ENCODE peak calls at places on chromosomes 4 and X, in five cellular contexts. Z, Q, B, S and R are unnamed samples.

GRCh38 chr4:82754546-82755165 is 43.9 kb downstream of the SCD5 start:
- DNase-seq in Z (no peak), S (no peak), B (no peak), Q (no peak), R (no peak)

GRCh38 chr4:174681723-174682300 is 147.2 kb downstream of the GLRA3 start:
- DNase-seq in Z (no peak), Q (peak; percentile 32), S (no peak), B (peak; percentile 65), R (no peak)

GRCh38 chr4:912548-913279 is 19.4 kb downstream of the GAK start:
- DNase-seq in Q (no peak), Z (no peak), B (no peak), S (peak; percentile 76), R (no peak)

GRCh38 chr4:133565379-133565778 is 416.3 kb downstream of the PCDH10 start:
- DNase-seq in Z (no peak), B (peak; percentile 80), Q (peak; percentile 81), S (no peak), R (no peak)

GRCh38 chrX:101749436-101749835 is 89.8 kb upstream of the ARMCX2 start:
- DNase-seq in B (no peak), Z (no peak), S (no peak), Q (no peak), R (no peak)

GRCh38 chrX:153381684-153382532 is 19.2 kb downstream of the PNMA6E start:
- DNase-seq in B (peak; percentile 96), Q (peak; percentile 92), Z (no peak), S (peak; percentile 68), R (no peak)

GRCh38 chr4:175531405-175532091 is 280.5 kb downstream of the GPM6A start:
- DNase-seq in Z (no peak), B (peak; percentile 1), S (no peak), Q (peak; percentile 80), R (no peak)

GRCh38 chr4:116529129-116529528 is 556.2 kb downstream of the TRAM1L1 start:
- DNase-seq in Q (no peak), B (no peak), S (no peak), Z (no peak), R (no peak)

GRCh38 chr4:173777921-173778320 is 247.9 kb upstream of the HAND2 start:
- DNase-seq in B (no peak), Z (no peak), S (no peak), Q (no peak), R (no peak)

GRCh38 chrX:147476008-147476407 is 435.7 kb upstream of the FMR1 start:
- DNase-seq in S (no peak), Q (no peak), Z (no peak), B (no peak), R (no peak)

GRCh38 chrX:20593836-20594235 is 327.1 kb upstream of the RPS6KA3 start:
- DNase-seq in Q (no peak), S (no peak), Z (no peak), B (no peak), R (no peak)

GRCh38 chr4:168731706-168732414 is 235.0 kb downstream of the PALLD start:
- DNase-seq in Q (no peak), B (no peak), Z (no peak), S (no peak), R (no peak)

GRCh38 chrX:26783512-26784225 is 567.7 kb downstream of the MAGEB5 start:
- DNase-seq in Z (no peak), Q (peak; percentile 9), S (peak; percentile 71), B (peak; percentile 42), R (no peak)

GRCh38 chr4:165740911-165741310 is 132.1 kb upstream of the TLL1 start:
- DNase-seq in B (peak; percentile 54), Q (no peak), Z (no peak), S (peak; percentile 57), R (no peak)

GRCh38 chrX:124223524-124223923 is 108.9 kb upstream of the TEX13D start:
- DNase-seq in Q (no peak), B (no peak), S (no peak), Z (no peak), R (no peak)